ENCODE peak calls at places on chromosomes 7 and 10, in eight cellular contexts. One of them, this sample, is unnamed.
A peak's percentile ranks its signal among the peaks of the same experiment; 100 is the strongest.

GRCh38 chr7:114021135-114021534 is 102.3 kb upstream of the PPP1R3A start:
- DNase-seq in CD8-positive, alpha-beta T cell: no peak
- DNase-seq in activated CD4-positive, alpha-beta T cell treated with anti-CD3 and anti-CD28 coated beads, Interleukin-2, amount 50 U/mL, for 24 hours: no peak
- DNase-seq in activated effector memory CD4-positive, alpha-beta T cell treated with Interleukin-2 at 50 U/mL for 16 hours: no peak
- DNase-seq in NCI-H1417: no peak
- DNase-seq in AG04449: no peak
- DNase-seq in T-helper 17 cell: no peak
- DNase-seq in neural crest cell: no peak
- DNase-seq in this sample: no peak

GRCh38 chr7:38310601-38311057 is 37.2 kb upstream of the TARP start:
- DNase-seq in AG04449: no peak
- DNase-seq in neural crest cell: no peak
- DNase-seq in activated CD4-positive, alpha-beta T cell treated with anti-CD3 and anti-CD28 coated beads, Interleukin-2, amount 50 U/mL, for 24 hours: no peak
- DNase-seq in T-helper 17 cell: no peak
- DNase-seq in NCI-H1417: no peak
- DNase-seq in CD8-positive, alpha-beta T cell: no peak
- DNase-seq in activated effector memory CD4-positive, alpha-beta T cell treated with Interleukin-2 at 50 U/mL for 16 hours: no peak
- DNase-seq in this sample: no peak

GRCh38 chr10:80530251-80530650 is 7.5 kb upstream of the SH2D4B start:
- DNase-seq in neural crest cell: no peak
- DNase-seq in AG04449: no peak
- DNase-seq in activated effector memory CD4-positive, alpha-beta T cell treated with Interleukin-2 at 50 U/mL for 16 hours: peak; percentile 27
- DNase-seq in T-helper 17 cell: peak; percentile 18
- DNase-seq in CD8-positive, alpha-beta T cell: no peak
- DNase-seq in activated CD4-positive, alpha-beta T cell treated with anti-CD3 and anti-CD28 coated beads, Interleukin-2, amount 50 U/mL, for 24 hours: no peak
- DNase-seq in NCI-H1417: no peak
- DNase-seq in this sample: no peak

GRCh38 chr7:17646181-17646956 is 293.9 kb downstream of the SNX13 start:
- DNase-seq in CD8-positive, alpha-beta T cell: no peak
- DNase-seq in activated effector memory CD4-positive, alpha-beta T cell treated with Interleukin-2 at 50 U/mL for 16 hours: no peak
- DNase-seq in T-helper 17 cell: no peak
- DNase-seq in neural crest cell: no peak
- DNase-seq in activated CD4-positive, alpha-beta T cell treated with anti-CD3 and anti-CD28 coated beads, Interleukin-2, amount 50 U/mL, for 24 hours: no peak
- DNase-seq in AG04449: no peak
- DNase-seq in NCI-H1417: no peak
- DNase-seq in this sample: peak; percentile 75

GRCh38 chr10:94361161-94361794 is 1.5 kb downstream of the NOC3L start:
- DNase-seq in CD8-positive, alpha-beta T cell: no peak
- DNase-seq in activated CD4-positive, alpha-beta T cell treated with anti-CD3 and anti-CD28 coated beads, Interleukin-2, amount 50 U/mL, for 24 hours: no peak
- DNase-seq in AG04449: no peak
- DNase-seq in NCI-H1417: no peak
- DNase-seq in neural crest cell: no peak
- DNase-seq in activated effector memory CD4-positive, alpha-beta T cell treated with Interleukin-2 at 50 U/mL for 16 hours: no peak
- DNase-seq in T-helper 17 cell: no peak
- DNase-seq in this sample: no peak

GRCh38 chr7:155921804-155922506 is 109.7 kb upstream of the SHH start:
- DNase-seq in activated effector memory CD4-positive, alpha-beta T cell treated with Interleukin-2 at 50 U/mL for 16 hours: no peak
- DNase-seq in CD8-positive, alpha-beta T cell: no peak
- DNase-seq in NCI-H1417: no peak
- DNase-seq in activated CD4-positive, alpha-beta T cell treated with anti-CD3 and anti-CD28 coated beads, Interleukin-2, amount 50 U/mL, for 24 hours: no peak
- DNase-seq in neural crest cell: no peak
- DNase-seq in T-helper 17 cell: no peak
- DNase-seq in AG04449: no peak
- DNase-seq in this sample: no peak

GRCh38 chr10:6037975-6038624 is 24.1 kb downstream of the IL2RA start:
- DNase-seq in CD8-positive, alpha-beta T cell: peak; percentile 46
- DNase-seq in AG04449: no peak
- DNase-seq in activated effector memory CD4-positive, alpha-beta T cell treated with Interleukin-2 at 50 U/mL for 16 hours: no peak
- DNase-seq in T-helper 17 cell: no peak
- DNase-seq in neural crest cell: no peak
- DNase-seq in NCI-H1417: no peak
- DNase-seq in activated CD4-positive, alpha-beta T cell treated with anti-CD3 and anti-CD28 coated beads, Interleukin-2, amount 50 U/mL, for 24 hours: no peak
- DNase-seq in this sample: no peak

GRCh38 chr10:71263376-71263775 is 51.0 kb downstream of the UNC5B start:
- DNase-seq in AG04449: no peak
- DNase-seq in CD8-positive, alpha-beta T cell: no peak
- DNase-seq in neural crest cell: no peak
- DNase-seq in NCI-H1417: no peak
- DNase-seq in activated CD4-positive, alpha-beta T cell treated with anti-CD3 and anti-CD28 coated beads, Interleukin-2, amount 50 U/mL, for 24 hours: no peak
- DNase-seq in T-helper 17 cell: no peak
- DNase-seq in activated effector memory CD4-positive, alpha-beta T cell treated with Interleukin-2 at 50 U/mL for 16 hours: no peak
- DNase-seq in this sample: no peak

GRCh38 chr7:41206267-41206666 is 496.6 kb downstream of the INHBA start:
- DNase-seq in AG04449: no peak
- DNase-seq in activated CD4-positive, alpha-beta T cell treated with anti-CD3 and anti-CD28 coated beads, Interleukin-2, amount 50 U/mL, for 24 hours: no peak
- DNase-seq in neural crest cell: no peak
- DNase-seq in CD8-positive, alpha-beta T cell: no peak
- DNase-seq in activated effector memory CD4-positive, alpha-beta T cell treated with Interleukin-2 at 50 U/mL for 16 hours: no peak
- DNase-seq in T-helper 17 cell: no peak
- DNase-seq in NCI-H1417: no peak
- DNase-seq in this sample: no peak

GRCh38 chr7:4871056-4871680 is 9.3 kb upstream of the PAPOLB start:
- DNase-seq in NCI-H1417: no peak
- DNase-seq in T-helper 17 cell: no peak
- DNase-seq in activated CD4-positive, alpha-beta T cell treated with anti-CD3 and anti-CD28 coated beads, Interleukin-2, amount 50 U/mL, for 24 hours: no peak
- DNase-seq in CD8-positive, alpha-beta T cell: no peak
- DNase-seq in neural crest cell: no peak
- DNase-seq in AG04449: no peak
- DNase-seq in activated effector memory CD4-positive, alpha-beta T cell treated with Interleukin-2 at 50 U/mL for 16 hours: no peak
- DNase-seq in this sample: no peak

GRCh38 chr7:158838238-158838637 is 8.9 kb upstream of the ESYT2 start:
- DNase-seq in AG04449: no peak
- DNase-seq in CD8-positive, alpha-beta T cell: no peak
- DNase-seq in neural crest cell: no peak
- DNase-seq in T-helper 17 cell: no peak
- DNase-seq in activated effector memory CD4-positive, alpha-beta T cell treated with Interleukin-2 at 50 U/mL for 16 hours: no peak
- DNase-seq in NCI-H1417: peak; percentile 89
- DNase-seq in activated CD4-positive, alpha-beta T cell treated with anti-CD3 and anti-CD28 coated beads, Interleukin-2, amount 50 U/mL, for 24 hours: no peak
- DNase-seq in this sample: no peak

GRCh38 chr10:114571316-114571999 is 86.6 kb downstream of the ABLIM1 start:
- DNase-seq in neural crest cell: no peak
- DNase-seq in activated CD4-positive, alpha-beta T cell treated with anti-CD3 and anti-CD28 coated beads, Interleukin-2, amount 50 U/mL, for 24 hours: no peak
- DNase-seq in T-helper 17 cell: no peak
- DNase-seq in CD8-positive, alpha-beta T cell: no peak
- DNase-seq in AG04449: no peak
- DNase-seq in NCI-H1417: no peak
- DNase-seq in activated effector memory CD4-positive, alpha-beta T cell treated with Interleukin-2 at 50 U/mL for 16 hours: no peak
- DNase-seq in this sample: no peak

GRCh38 chr7:40186586-40186985 is 51.8 kb downstream of the SUGCT start:
- DNase-seq in NCI-H1417: no peak
- DNase-seq in AG04449: no peak
- DNase-seq in activated effector memory CD4-positive, alpha-beta T cell treated with Interleukin-2 at 50 U/mL for 16 hours: no peak
- DNase-seq in T-helper 17 cell: no peak
- DNase-seq in CD8-positive, alpha-beta T cell: no peak
- DNase-seq in activated CD4-positive, alpha-beta T cell treated with anti-CD3 and anti-CD28 coated beads, Interleukin-2, amount 50 U/mL, for 24 hours: no peak
- DNase-seq in neural crest cell: no peak
- DNase-seq in this sample: no peak

GRCh38 chr10:77837248-77837924 is 89.2 kb downstream of the DLG5 start:
- DNase-seq in T-helper 17 cell: peak; percentile 62
- DNase-seq in activated CD4-positive, alpha-beta T cell treated with anti-CD3 and anti-CD28 coated beads, Interleukin-2, amount 50 U/mL, for 24 hours: peak; percentile 18
- DNase-seq in AG04449: no peak
- DNase-seq in neural crest cell: peak; percentile 35
- DNase-seq in NCI-H1417: peak; percentile 64
- DNase-seq in CD8-positive, alpha-beta T cell: peak; percentile 68
- DNase-seq in activated effector memory CD4-positive, alpha-beta T cell treated with Interleukin-2 at 50 U/mL for 16 hours: peak; percentile 63
- DNase-seq in this sample: peak; percentile 71